ENCODE peak calls at places on chromosome 4, in eight cellular contexts. U is NB4, S is endothelial cell, Q is A549, L is mucosa of descending colon, A is cardiac muscle cell, B is MM.1S, K is RWPE1. W is an unnamed sample.

GRCh38 chr4:42636591-42636990 is 20.3 kb downstream of the ATP8A1 start:
- DNase-seq in U (no peak), S (no peak), Q (no peak), L (no peak), A (no peak), B (no peak), K (no peak), W (no peak)

GRCh38 chr4:53476232-53477037 is 99.0 kb downstream of the FIP1L1 start:
- DNase-seq in U (no peak), S (no peak), Q (peak; percentile 2), L (no peak), A (peak; percentile 88), B (no peak), K (peak; percentile 69), W (no peak)

GRCh38 chr4:68346461-68346860 is 3.4 kb downstream of the YTHDC1 start:
- DNase-seq in U (no peak), S (no peak), Q (peak; percentile 34), L (no peak), A (no peak), B (no peak), K (peak; percentile 59), W (no peak)

GRCh38 chr4:107689912-107690587 is 30.0 kb downstream of the PAPSS1 start:
- DNase-seq in U (no peak), S (no peak), Q (peak; percentile 48), L (no peak), A (peak; percentile 59), B (no peak), K (peak; percentile 90), W (no peak)

GRCh38 chr4:158302076-158302866 is 92.0 kb downstream of the TMEM144 start:
- DNase-seq in U (no peak), S (no peak), Q (no peak), L (no peak), A (peak; percentile 80), B (no peak), K (peak; percentile 49), W (no peak)

GRCh38 chr4:99879458-99879857 is 14.8 kb downstream of the LAMTOR3 start:
- DNase-seq in U (peak; percentile 13), S (no peak), Q (no peak), L (no peak), A (no peak), B (no peak), K (no peak), W (no peak)

GRCh38 chr4:140138428-140138827 is 15.6 kb downstream of the MAML3 start:
- DNase-seq in U (no peak), S (no peak), Q (peak; percentile 38), L (no peak), A (no peak), B (no peak), K (no peak), W (no peak)

GRCh38 chr4:40305329-40306193 is 29.6 kb upstream of the CHRNA9 start:
- DNase-seq in U (no peak), S (no peak), Q (no peak), L (no peak), A (no peak), B (peak; percentile 92), K (no peak), W (peak; percentile 54)

GRCh38 chr4:101288365-101289145 is 58.8 kb downstream of the PPP3CA start:
- DNase-seq in U (peak; percentile 67), S (no peak), Q (no peak), L (no peak), A (peak; percentile 47), B (no peak), K (no peak), W (no peak)

GRCh38 chr4:180953572-180953971 is 1289.6 kb upstream of the TENM3 start:
- DNase-seq in U (peak; percentile 2), S (peak; percentile 28), Q (peak; percentile 14), L (no peak), A (no peak), B (no peak), K (no peak), W (no peak)

GRCh38 chr4:70651864-70652506 is 14.3 kb downstream of the JCHAIN start:
- DNase-seq in U (peak; percentile 45), S (no peak), Q (peak; percentile 22), L (no peak), A (peak; percentile 60), B (peak; percentile 45), K (peak; percentile 38), W (no peak)

GRCh38 chr4:28879178-28879577 is 1841.0 kb upstream of the PCDH7 start:
- DNase-seq in U (no peak), S (no peak), Q (no peak), L (no peak), A (no peak), B (no peak), K (no peak), W (no peak)

GRCh38 chr4:142656178-142656577 is 189.9 kb downstream of the INPP4B start:
- DNase-seq in U (peak; percentile 9), S (no peak), Q (peak; percentile 30), L (peak; percentile 19), A (peak; percentile 14), B (no peak), K (no peak), W (no peak)

GRCh38 chr4:183205682-183206081 is 106.6 kb downstream of the WWC2 start:
- DNase-seq in U (no peak), S (no peak), Q (no peak), L (no peak), A (no peak), B (no peak), K (no peak), W (no peak)

GRCh38 chr4:99653921-99654890 is 3.4 kb downstream of the C4orf54 start:
- DNase-seq in U (no peak), S (no peak), Q (no peak), L (no peak), A (no peak), B (no peak), K (no peak), W (no peak)

GRCh38 chr4:121728066-121728465 is 31.3 kb upstream of the ANXA5 start:
- DNase-seq in U (no peak), S (no peak), Q (peak; percentile 42), L (no peak), A (peak; percentile 74), B (no peak), K (peak; percentile 58), W (no peak)

GRCh38 chr4:145014365-145014764 is 83.6 kb downstream of the ANAPC10 start:
- DNase-seq in U (no peak), S (no peak), Q (no peak), L (no peak), A (no peak), B (no peak), K (no peak), W (no peak)

GRCh38 chr4:6582889-6583504 is 8.0 kb downstream of the MAN2B2 start:
- DNase-seq in U (peak; percentile 66), S (no peak), Q (peak; percentile 57), L (no peak), A (peak; percentile 33), B (peak; percentile 24), K (peak; percentile 12), W (no peak)

GRCh38 chr4:87050596-87050995 is 115.8 kb downstream of the AFF1 start:
- DNase-seq in U (no peak), S (no peak), Q (no peak), L (no peak), A (peak; percentile 89), B (no peak), K (no peak), W (no peak)

GRCh38 chr4:165382640-165383039 is 3.8 kb downstream of the CPE start:
- DNase-seq in U (no peak), S (no peak), Q (no peak), L (no peak), A (no peak), B (no peak), K (no peak), W (no peak)

GRCh38 chr4:165384186-165384585 is 5.4 kb downstream of the CPE start:
- DNase-seq in U (no peak), S (no peak), Q (no peak), L (no peak), A (no peak), B (no peak), K (no peak), W (no peak)

GRCh38 chr4:165383757-165384156 is 4.9 kb downstream of the CPE start:
- DNase-seq in U (no peak), S (no peak), Q (no peak), L (no peak), A (no peak), B (no peak), K (peak; percentile 20), W (no peak)

GRCh38 chr4:165385124-165385523 is 6.3 kb downstream of the CPE start:
- DNase-seq in U (no peak), S (no peak), Q (no peak), L (no peak), A (no peak), B (no peak), K (no peak), W (no peak)

DNA sequence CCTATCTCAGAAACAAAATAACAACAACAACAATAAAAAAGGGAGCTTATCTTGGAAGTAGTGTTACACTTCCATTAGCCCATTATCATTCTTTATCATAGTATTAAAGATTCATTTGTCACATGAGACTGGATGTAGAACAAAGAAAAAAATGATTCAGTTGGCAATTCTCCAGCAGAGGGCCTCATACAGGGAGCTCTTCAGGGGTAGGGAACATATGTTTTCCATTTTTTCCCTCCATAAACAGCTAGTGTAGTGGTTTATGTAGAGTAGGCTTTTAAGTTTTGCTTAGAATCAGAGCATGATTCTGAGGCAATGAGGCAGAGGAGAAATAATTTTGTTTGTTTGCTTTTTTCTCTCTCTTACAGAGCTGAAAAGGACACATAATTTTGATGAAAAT is 5.8 kb downstream of the CPE start:
- DNase-seq in U (no peak), S (no peak), Q (no peak), L (no peak), A (peak; percentile 51), B (no peak), K (no peak), W (no peak)
- TF ChIP-seq CTCF in U (no peak), S (peak; percentile 36), Q (no peak), L (no peak), A (no peak), B (peak; percentile 30), K (no peak), W (no peak)

GRCh38 chr4:8503801-8504200 is 63.2 kb downstream of the TRMT44 start:
- DNase-seq in U (no peak), S (no peak), Q (no peak), L (no peak), A (no peak), B (no peak), K (no peak), W (no peak)
- TF ChIP-seq CTCF in U (no peak), S (no peak), Q (no peak), L (no peak), A (no peak), B (no peak), K (no peak), W (no peak)

DNA sequence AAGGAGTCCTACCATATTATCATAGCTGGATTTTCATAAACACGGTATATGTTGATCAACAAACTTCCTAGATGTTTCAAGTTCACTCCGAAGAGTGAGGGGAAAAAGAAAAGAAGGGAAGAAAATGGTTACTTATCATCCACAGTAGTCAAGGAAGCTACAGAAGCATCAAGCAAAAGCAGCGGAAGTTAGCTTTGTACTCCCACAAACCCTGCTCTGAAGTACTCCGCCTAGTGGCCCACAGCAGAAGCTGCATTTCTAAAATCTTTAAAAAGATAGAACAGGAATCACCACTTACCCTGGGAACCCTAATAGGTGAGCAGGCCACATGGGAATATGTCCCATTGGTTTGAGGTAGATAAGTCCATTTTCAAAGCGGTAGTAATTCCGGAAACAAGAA is 28.5 kb upstream of the FRG1 start:
- DNase-seq in U (peak; percentile 15), S (no peak), Q (no peak), L (no peak), A (no peak), B (no peak), K (no peak), W (no peak)
- TF ChIP-seq CTCF in U (peak; percentile 47), S (peak; percentile 68), Q (no peak), L (no peak), A (peak; percentile 28), B (peak; percentile 28), K (peak; percentile 32), W (no peak)

GRCh38 chr4:134650461-134650860 is 448.9 kb upstream of the PABPC4L start:
- DNase-seq in U (no peak), S (no peak), Q (no peak), L (no peak), A (no peak), B (no peak), K (no peak), W (no peak)
- TF ChIP-seq CTCF in U (no peak), S (peak; percentile 25), Q (no peak), L (no peak), A (no peak), B (no peak), K (no peak), W (no peak)